ENCODE peak calls at places on chromosomes 5 and 9, in six cellular contexts. Z is GM12878, N is H1, H is K562, K is HCT116, V is SK-N-SH. W is an unnamed sample.

GRCh38 chr9:15837079-15837679 is 284.3 kb downstream of the CCDC171 start:
- DNase-seq in Z (peak), H (peak), V (peak), K (peak), N (no peak), W (peak)

GRCh38 chr5:170248635-170249227 is 15.9 kb downstream of the C5orf58 start:
- DNase-seq in N (no peak), V (no peak), Z (no peak), K (no peak), H (no peak), W (no peak)

GRCh38 chr5:87127426-87127825 is 140.3 kb upstream of the RASA1 start:
- DNase-seq in V (no peak), N (no peak), Z (no peak), H (no peak), K (no peak), W (no peak)

GRCh38 chr5:135718151-135718550 is 116.3 kb upstream of the SLC25A48 start:
- DNase-seq in V (no peak), Z (no peak), N (no peak), H (no peak), K (peak), W (no peak)

GRCh38 chr5:135833961-135834638 is 363 bp upstream of the SLC25A48 start:
- DNase-seq in K (no peak), Z (no peak), H (no peak), N (peak), V (no peak), W (no peak)

GRCh38 chr5:141657937-141658545 is 6.8 kb upstream of the FCHSD1 start:
- DNase-seq in K (peak), H (peak), Z (no peak), V (no peak), N (no peak), W (no peak)

GRCh38 chr5:1038417-1039209 is 30.0 kb downstream of the NKD2 start:
- DNase-seq in Z (no peak), V (peak), H (no peak), N (no peak), K (no peak), W (no peak)

GRCh38 chr9:6924988-6925563 is 167.3 kb downstream of the KDM4C start:
- DNase-seq in Z (no peak), V (peak), H (no peak), N (no peak), K (no peak), W (no peak)

GRCh38 chr9:131641618-131642495 is 96.5 kb downstream of the PRRT1B start:
- DNase-seq in V (no peak), Z (no peak), K (no peak), H (no peak), N (no peak), W (no peak)

GRCh38 chr5:9363026-9363793 is 182.7 kb downstream of the SEMA5A start:
- DNase-seq in V (peak), K (no peak), N (no peak), H (no peak), Z (peak), W (no peak)

GRCh38 chr5:148846930-148847329 is 20.5 kb downstream of the ADRB2 start:
- DNase-seq in V (no peak), H (no peak), N (no peak), K (no peak), Z (no peak), W (no peak)

GRCh38 chr5:149679876-149680809 is 50.0 kb upstream of the PPARGC1B start:
- DNase-seq in N (no peak), H (no peak), V (no peak), K (no peak), Z (no peak), W (peak)

GRCh38 chr5:138705007-138705406 is 48.2 kb upstream of the CTNNA1 start:
- DNase-seq in K (no peak), N (no peak), V (peak), H (no peak), Z (no peak), W (no peak)

GRCh38 chr9:37337301-37337905 is 85.1 kb upstream of the GRHPR start:
- DNase-seq in K (no peak), V (peak), H (peak), Z (no peak), N (no peak), W (no peak)

GRCh38 chr9:104765138-104765537 is 1.2 kb downstream of the NIPSNAP3B start:
- DNase-seq in N (no peak), H (no peak), V (no peak), Z (no peak), K (no peak), W (no peak)

GRCh38 chr9:110125207-110125751 is 82.7 kb downstream of the C9orf152 start:
- DNase-seq in N (peak), Z (no peak), V (no peak), H (no peak), K (no peak), W (no peak)

GRCh38 chr5:107370569-107370968 is 300.2 kb downstream of the EFNA5 start:
- DNase-seq in V (no peak), Z (no peak), N (no peak), H (no peak), K (no peak), W (no peak)

GRCh38 chr5:39158127-39158593 is 61.2 kb downstream of the FYB1 start:
- DNase-seq in V (no peak), Z (no peak), H (peak), K (no peak), N (no peak), W (no peak)

GRCh38 chr5:171122372-171122771 is 186.7 kb upstream of the TLX3 start:
- DNase-seq in Z (no peak), K (no peak), H (no peak), N (no peak), V (peak), W (no peak)

GRCh38 chr5:82734291-82734690 is 342.9 kb downstream of the TMEM167A start:
- DNase-seq in Z (no peak), K (no peak), N (no peak), V (no peak), H (no peak), W (no peak)

GRCh38 chr9:33186457-33187168 is 19.5 kb upstream of the B4GALT1 start:
- DNase-seq in K (no peak), Z (no peak), N (no peak), V (no peak), H (no peak), W (no peak)

GRCh38 chr9:17137576-17137975 is 2.7 kb downstream of the CNTLN start:
- DNase-seq in N (no peak), Z (no peak), V (no peak), H (no peak), K (no peak), W (no peak)

GRCh38 chr9:136410500-136411287 is at the start of the genes ENTR1 and PMPCA:
- DNase-seq in K (peak), H (peak), N (peak), V (peak), Z (peak), W (peak)

GRCh38 chr9:92696619-92697018 is 26.7 kb upstream of the IPPK start:
- DNase-seq in H (no peak), K (no peak), N (no peak), V (no peak), Z (no peak), W (no peak)

GRCh38 chr9:137478613-137479314 is 19.6 kb upstream of the NSMF start:
- DNase-seq in N (no peak), Z (no peak), H (no peak), K (no peak), V (peak), W (no peak)

GRCh38 chr5:58932057-58932594 is 349.3 kb downstream of the RAB3C start:
- DNase-seq in V (no peak), Z (no peak), H (no peak), K (no peak), N (no peak), W (no peak)

GRCh38 chr9:2338770-2339169 is 282.8 kb upstream of the VLDLR start:
- DNase-seq in K (no peak), H (no peak), Z (no peak), V (no peak), N (no peak), W (no peak)

GRCh38 chr9:88503845-88504764 is 30.9 kb upstream of the NXNL2 start:
- DNase-seq in V (no peak), K (no peak), N (no peak), H (no peak), Z (no peak), W (no peak)

GRCh38 chr9:94480205-94480604 is 74.7 kb upstream of the PCAT7 start:
- DNase-seq in K (no peak), Z (no peak), H (no peak), V (no peak), N (no peak), W (no peak)

GRCh38 chr9:125141251-125141650 is 2.1 kb downstream of the SCAI start:
- DNase-seq in N (no peak), H (no peak), V (no peak), K (no peak), Z (no peak), W (no peak)

GRCh38 chr9:117413346-117414219 is 1.3 kb downstream of the ASTN2 start:
- DNase-seq in K (no peak), N (peak), V (peak), H (no peak), Z (no peak), W (peak)

GRCh38 chr5:39587675-39588074 is 162.9 kb upstream of the DAB2 start:
- DNase-seq in Z (no peak), N (no peak), K (no peak), V (no peak), H (no peak), W (no peak)

GRCh38 chr5:120823316-120823715 is 359.2 kb downstream of the PRR16 start:
- DNase-seq in Z (no peak), N (no peak), K (no peak), V (no peak), H (no peak), W (no peak)

GRCh38 chr9:21996858-21997257 is 2.3 kb downstream of the CDKN2B-AS1 start:
- DNase-seq in K (no peak), H (no peak), V (no peak), N (no peak), Z (no peak), W (no peak)
- TF ChIP-seq JUND in K (no peak), H (no peak), V (no peak), N (no peak), Z (no peak), W (no peak)

GRCh38 chr9:133403766-133404439 is 13.9 kb downstream of the REXO4 start:
- DNase-seq in N (peak), K (peak), H (peak), Z (no peak), V (peak), W (peak)
- TF ChIP-seq JUND in N (no peak), K (no peak), H (no peak), Z (no peak), V (no peak), W (no peak)

GRCh38 chr9:22116751-22117150 is 107.6 kb upstream of the CDKN2B start:
- DNase-seq in N (no peak), H (no peak), Z (no peak), K (no peak), V (no peak), W (no peak)

GRCh38 chr9:22119537-22120167 is 110.5 kb upstream of the CDKN2B start:
- DNase-seq in K (no peak), H (no peak), Z (no peak), N (no peak), V (peak), W (peak)

GRCh38 chr9:22114956-22115355 is 105.9 kb upstream of the CDKN2B start:
- DNase-seq in Z (no peak), H (no peak), N (no peak), V (no peak), K (no peak), W (no peak)

GRCh38 chr9:22118810-22119479 is 109.8 kb upstream of the CDKN2B start:
- DNase-seq in H (no peak), K (no peak), N (no peak), V (no peak), Z (no peak), W (no peak)

GRCh38 chr9:22117511-22118388 is 108.6 kb upstream of the CDKN2B start:
- DNase-seq in H (no peak), V (no peak), Z (no peak), N (peak), K (no peak), W (no peak)
- TF ChIP-seq JUND in H (no peak), V (no peak), Z (no peak), N (no peak), K (no peak), W (no peak)

GRCh38 chr5:31412324-31412723 is 119.6 kb downstream of the DROSHA start:
- DNase-seq in K (no peak), V (no peak), N (no peak), H (no peak), Z (no peak), W (no peak)

GRCh38 chr5:31410089-31410488 is 121.8 kb downstream of the DROSHA start:
- DNase-seq in H (no peak), V (no peak), Z (no peak), K (no peak), N (no peak), W (no peak)

GRCh38 chr5:31413030-31413812 is 118.7 kb downstream of the DROSHA start:
- DNase-seq in K (no peak), N (no peak), V (no peak), H (no peak), Z (no peak), W (no peak)

GRCh38 chr5:31407921-31408714 is 123.8 kb downstream of the DROSHA start:
- DNase-seq in H (no peak), V (no peak), K (no peak), Z (no peak), N (no peak), W (no peak)

GRCh38 chr5:31408814-31409213 is 123.1 kb downstream of the DROSHA start:
- DNase-seq in N (no peak), V (no peak), K (no peak), H (no peak), Z (no peak), W (no peak)
- TF ChIP-seq JUND in N (no peak), V (no peak), K (no peak), H (peak), Z (no peak), W (no peak)

DNA sequence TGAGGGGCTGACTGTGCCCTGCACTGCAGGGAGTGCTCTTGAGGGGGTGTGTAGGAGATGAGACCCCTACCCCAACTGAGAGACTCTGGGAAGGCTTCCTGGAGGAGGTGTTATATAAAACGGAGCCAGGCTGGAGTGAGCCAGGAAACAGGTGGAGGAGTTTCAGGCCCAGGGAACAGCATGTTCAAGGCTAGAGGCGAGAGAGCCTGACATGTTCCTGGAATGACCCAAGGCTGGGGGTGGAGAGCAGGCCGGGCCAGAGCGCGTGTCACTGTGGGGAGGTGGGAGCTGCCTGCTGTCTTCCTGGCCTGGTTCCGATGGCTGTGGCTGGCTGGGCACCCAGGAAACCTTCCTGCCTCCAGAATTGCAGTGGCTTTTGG is 48.7 kb downstream of the RXRA start:
- DNase-seq in H (no peak), K (no peak), N (no peak), V (no peak), Z (no peak), W (peak)
- TF ChIP-seq JUND in H (no peak), K (no peak), N (no peak), V (no peak), Z (no peak), W (no peak)